ENCODE peak calls at places on chromosomes 2 and 18, in five cellular contexts. V is iPS DF 6.9; X is BJ; Q is naive thymus-derived CD4-positive, alpha-beta T cell; G is neuronal stem cell. U is an unnamed sample.

GRCh38 chr2:217900010-217900779 is 102.6 kb downstream of the TNS1 start:
- DNase-seq in V (no peak), X (no peak), Q (no peak), G (no peak), U (no peak)

GRCh38 chr2:183037281-183037659 is 987 bp downstream of the NCKAP1 start:
- DNase-seq in V (no peak), X (no peak), Q (peak; percentile 8), G (no peak), U (no peak)

GRCh38 chr2:151906633-151906998 is 78.4 kb upstream of the ARL5A start:
- DNase-seq in V (no peak), X (no peak), Q (no peak), G (no peak), U (no peak)

GRCh38 chr18:29164993-29165599 is 988.2 kb upstream of the CDH2 start:
- DNase-seq in V (no peak), X (peak; percentile 70), Q (no peak), G (no peak), U (no peak)

GRCh38 chr2:214676421-214677089 is 132.9 kb downstream of the BARD1 start:
- DNase-seq in V (no peak), X (no peak), Q (no peak), G (no peak), U (no peak)

GRCh38 chr2:238771193-238771592 is 76.7 kb upstream of the TWIST2 start:
- DNase-seq in V (no peak), X (no peak), Q (no peak), G (no peak), U (peak; percentile 78)

GRCh38 chr2:147572622-147573021 is 272.2 kb upstream of the ACVR2A start:
- DNase-seq in V (no peak), X (no peak), Q (no peak), G (no peak), U (no peak)

GRCh38 chr2:202434472-202434871 is 58.3 kb downstream of the BMPR2 start:
- DNase-seq in V (no peak), X (no peak), Q (no peak), G (no peak), U (no peak)

GRCh38 chr18:50099725-50100414 is 95.1 kb downstream of the MYO5B start:
- DNase-seq in V (no peak), X (peak; percentile 52), Q (no peak), G (no peak), U (no peak)

GRCh38 chr2:120441744-120442471 is 96.0 kb downstream of the INHBB start:
- DNase-seq in V (no peak), X (no peak), Q (no peak), G (peak; percentile 38), U (peak; percentile 92)

GRCh38 chr18:7987284-7987976 is 420.3 kb downstream of the PTPRM start:
- DNase-seq in V (no peak), X (peak; percentile 9), Q (no peak), G (no peak), U (no peak)

GRCh38 chr2:184692137-184692734 is 93.9 kb downstream of the ZNF804A start:
- DNase-seq in V (no peak), X (peak; percentile 13), Q (no peak), G (no peak), U (no peak)

GRCh38 chr2:1472350-1472749 is 59.1 kb downstream of the TPO start:
- DNase-seq in V (no peak), X (no peak), Q (no peak), G (no peak), U (peak; percentile 9)

GRCh38 chr2:118128826-118129225 is 40.6 kb downstream of the INSIG2 start:
- DNase-seq in V (no peak), X (no peak), Q (no peak), G (no peak), U (no peak)

GRCh38 chr18:50757358-50757757 is 62.5 kb downstream of the MRO start:
- DNase-seq in V (no peak), X (no peak), Q (no peak), G (no peak), U (no peak)

GRCh38 chr2:228548230-228548629 is 366.7 kb upstream of the SPHKAP start:
- DNase-seq in V (no peak), X (no peak), Q (no peak), G (no peak), U (no peak)

GRCh38 chr18:26091047-26091630 is 726 bp upstream of the SS18 start:
- DNase-seq in V (no peak), X (no peak), Q (no peak), G (no peak), U (peak; percentile 28)

GRCh38 chr2:42048318-42049251 is 764 bp downstream of the PKDCC start:
- DNase-seq in V (no peak), X (no peak), Q (no peak), G (no peak), U (no peak)

GRCh38 chr2:10278029-10278762 is 24.5 kb upstream of the HPCAL1 start:
- DNase-seq in V (no peak), X (no peak), Q (no peak), G (no peak), U (peak; percentile 26)

GRCh38 chr2:158676295-158676694 is 118.8 kb upstream of the DAPL1 start:
- DNase-seq in V (no peak), X (no peak), Q (no peak), G (no peak), U (no peak)

GRCh38 chr2:181781082-181781786 is 100.9 kb upstream of the NEUROD1 start:
- DNase-seq in V (no peak), X (no peak), Q (no peak), G (no peak), U (no peak)

GRCh38 chr18:1510542-1511179 is 606.0 kb downstream of the ADCYAP1 start:
- DNase-seq in V (no peak), X (no peak), Q (no peak), G (no peak), U (no peak)

GRCh38 chr2:157875720-157876065 is 437 bp downstream of the ACVR1 start:
- DNase-seq in V (no peak), X (no peak), Q (peak; percentile 63), G (peak; percentile 48), U (peak; percentile 85)

GRCh38 chr2:111219285-111219684 is 98.6 kb downstream of the BCL2L11 start:
- DNase-seq in V (no peak), X (no peak), Q (no peak), G (peak; percentile 15), U (peak; percentile 64)

GRCh38 chr2:198717451-198717850 is 740.3 kb downstream of the SATB2 start:
- DNase-seq in V (no peak), X (no peak), Q (no peak), G (no peak), U (no peak)

GRCh38 chr2:42452545-42452944 is 41.2 kb downstream of the KCNG3 start:
- DNase-seq in V (no peak), X (no peak), Q (no peak), G (no peak), U (no peak)

GRCh38 chr2:19350678-19351401 is 7.6 kb downstream of the OSR1 start:
- DNase-seq in V (no peak), X (no peak), Q (no peak), G (no peak), U (peak; percentile 61)

GRCh38 chr18:46366977-46367376 is 262.8 kb downstream of the HAUS1 start:
- DNase-seq in V (no peak), X (no peak), Q (no peak), G (no peak), U (no peak)

GRCh38 chr18:54878662-54879058 is 50.4 kb downstream of the RAB27B start:
- DNase-seq in V (no peak), X (no peak), Q (no peak), G (no peak), U (no peak)

GRCh38 chr2:199206536-199206935 is 251.2 kb downstream of the SATB2 start:
- DNase-seq in V (no peak), X (no peak), Q (no peak), G (no peak), U (no peak)

GRCh38 chr2:221044781-221045180 is 527.3 kb downstream of the EPHA4 start:
- DNase-seq in V (no peak), X (no peak), Q (no peak), G (no peak), U (no peak)

GRCh38 chr2:200336980-200337615 is 30.6 kb downstream of the SPATS2L start:
- DNase-seq in V (no peak), X (no peak), Q (no peak), G (no peak), U (no peak)

GRCh38 chr2:11166476-11166875 is 11.2 kb downstream of the SLC66A3 start:
- DNase-seq in V (no peak), X (no peak), Q (no peak), G (no peak), U (no peak)

GRCh38 chr2:10329880-10330699 is 27.4 kb downstream of the HPCAL1 start:
- DNase-seq in V (no peak), X (peak; percentile 28), Q (peak; percentile 78), G (no peak), U (no peak)

GRCh38 chr2:237629739-237630138 is 2.4 kb downstream of the LRRFIP1 start:
- DNase-seq in V (no peak), X (no peak), Q (no peak), G (no peak), U (no peak)

GRCh38 chr2:237628482-237629187 is 1.2 kb downstream of the LRRFIP1 start:
- DNase-seq in V (no peak), X (no peak), Q (no peak), G (no peak), U (no peak)

GRCh38 chr2:237630216-237631000 is 3.0 kb downstream of the LRRFIP1 start:
- DNase-seq in V (no peak), X (no peak), Q (no peak), G (no peak), U (peak; percentile 61)

GRCh38 chr2:237627463-237628321 is at the start of gene LRRFIP1:
- DNase-seq in V (no peak), X (no peak), Q (no peak), G (no peak), U (peak; percentile 84)

GRCh38 chr2:237629188-237629534 is 1.8 kb downstream of the LRRFIP1 start:
- DNase-seq in V (no peak), X (no peak), Q (no peak), G (no peak), U (no peak)
- H3K4me3 ChIP-seq in V (no peak overlapping the region), X (no peak overlapping the region), Q (no peak overlapping the region), G (no peak overlapping the region), U (no peak overlapping the region)

GRCh38 chr18:36808681-36809080 is 20.1 kb downstream of the TPGS2 start:
- DNase-seq in V (no peak), X (no peak), Q (no peak), G (no peak), U (no peak)
- H3K36me3 ChIP-seq in V (peaks cover 11% of the 10 kb centered on the region), X (peaks cover 2% of the 10 kb centered on the region), Q (peaks cover 21% of the 10 kb centered on the region), G (peaks cover 27% of the 10 kb centered on the region), U (peaks cover 17% of the 10 kb centered on the region)

GRCh38 chr2:68253211-68254068 is 1.1 kb upstream of the PPP3R1 start:
- DNase-seq in V (no peak), X (no peak), Q (peak; percentile 53), G (peak; percentile 40), U (peak; percentile 48)
- H3K4me3 ChIP-seq in V (peak overlapping the region; percentile 86), X (peak overlapping the region; percentile 91), Q (peak overlapping the region; percentile 97), G (peak overlapping the region; percentile 90), U (peak overlapping the region; percentile 96)

GRCh38 chr2:27380626-27381556 is at the start of gene ZNF513:
- DNase-seq in V (peak; percentile 84), X (peak; percentile 68), Q (peak; percentile 81), G (peak; percentile 93), U (peak; percentile 98)

GRCh38 chr2:27379840-27380625 is 501 bp downstream of the ZNF513 start:
- DNase-seq in V (no peak), X (no peak), Q (peak; percentile 18), G (peak; percentile 71), U (no peak)

GRCh38 chr2:27379383-27379839 is 1.1 kb downstream of the ZNF513 start:
- DNase-seq in V (no peak), X (no peak), Q (no peak), G (no peak), U (no peak)

GRCh38 chr2:27378809-27379290 is 1.7 kb downstream of the ZNF513 start:
- DNase-seq in V (no peak), X (no peak), Q (no peak), G (no peak), U (no peak)

GRCh38 chr2:27381577-27382181 is 1.1 kb upstream of the ZNF513 start:
- DNase-seq in V (no peak), X (no peak), Q (no peak), G (no peak), U (no peak)
- H3K36me3 ChIP-seq in V (peaks cover 33% of the 10 kb centered on the region), X (peaks cover 29% of the 10 kb centered on the region), Q (peaks cover 10% of the 10 kb centered on the region), G (peaks cover 55% of the 10 kb centered on the region), U (peaks cover 51% of the 10 kb centered on the region)

U was measured in H7.